ENCODE peak calls at places on chromosomes 4 and X, in seven cellular contexts. One of them, this sample, is unnamed.

GRCh38 chr4:123777297-123777859 is 380.8 kb downstream of the SPRY1 start:
- DNase-seq in neuronal stem cell: no peak
- DNase-seq in mammary epithelial cell: no peak
- DNase-seq in endothelial cell of umbilical vein: peak; percentile 29
- DNase-seq in endodermal cell: no peak
- DNase-seq in fibroblast of lung: peak; percentile 53
- DNase-seq in DND-41: no peak
- DNase-seq in this sample: no peak

GRCh38 chr4:26022346-26022891 is 108.4 kb downstream of the SMIM20 start:
- DNase-seq in endothelial cell of umbilical vein: peak; percentile 45
- DNase-seq in neuronal stem cell: no peak
- DNase-seq in fibroblast of lung: peak; percentile 79
- DNase-seq in mammary epithelial cell: peak; percentile 36
- DNase-seq in endodermal cell: no peak
- DNase-seq in DND-41: no peak
- DNase-seq in this sample: no peak

GRCh38 chrX:36431819-36432218 is 512.3 kb downstream of the CFAP47 start:
- DNase-seq in fibroblast of lung: peak; percentile 62
- DNase-seq in DND-41: no peak
- DNase-seq in neuronal stem cell: no peak
- DNase-seq in endothelial cell of umbilical vein: no peak
- DNase-seq in mammary epithelial cell: peak; percentile 14
- DNase-seq in endodermal cell: no peak
- DNase-seq in this sample: no peak

GRCh38 chrX:15136795-15137194 is 133.1 kb downstream of the ASB9 start:
- DNase-seq in endodermal cell: no peak
- DNase-seq in mammary epithelial cell: no peak
- DNase-seq in endothelial cell of umbilical vein: no peak
- DNase-seq in neuronal stem cell: no peak
- DNase-seq in fibroblast of lung: no peak
- DNase-seq in DND-41: no peak
- DNase-seq in this sample: no peak

GRCh38 chr4:13701937-13702446 is 74.5 kb upstream of the BOD1L1 start:
- DNase-seq in endothelial cell of umbilical vein: no peak
- DNase-seq in mammary epithelial cell: peak; percentile 88
- DNase-seq in fibroblast of lung: peak; percentile 80
- DNase-seq in endodermal cell: no peak
- DNase-seq in DND-41: no peak
- DNase-seq in neuronal stem cell: no peak
- DNase-seq in this sample: no peak

GRCh38 chrX:69140837-69141236 is 24.4 kb downstream of the PJA1 start:
- DNase-seq in neuronal stem cell: no peak
- DNase-seq in mammary epithelial cell: no peak
- DNase-seq in endodermal cell: no peak
- DNase-seq in fibroblast of lung: no peak
- DNase-seq in DND-41: no peak
- DNase-seq in endothelial cell of umbilical vein: no peak
- DNase-seq in this sample: no peak

GRCh38 chr4:116512552-116512951 is 572.8 kb downstream of the TRAM1L1 start:
- DNase-seq in endothelial cell of umbilical vein: no peak
- DNase-seq in endodermal cell: no peak
- DNase-seq in DND-41: no peak
- DNase-seq in mammary epithelial cell: no peak
- DNase-seq in fibroblast of lung: no peak
- DNase-seq in neuronal stem cell: no peak
- DNase-seq in this sample: no peak

GRCh38 chrX:154655786-154656185 is 2.4 kb upstream of the CTAG2 start:
- DNase-seq in mammary epithelial cell: no peak
- DNase-seq in DND-41: no peak
- DNase-seq in endothelial cell of umbilical vein: no peak
- DNase-seq in neuronal stem cell: no peak
- DNase-seq in fibroblast of lung: no peak
- DNase-seq in endodermal cell: no peak
- DNase-seq in this sample: no peak

GRCh38 chrX:138128025-138128671 is 562.2 kb downstream of the ZIC3 start:
- DNase-seq in endodermal cell: peak; percentile 64
- DNase-seq in neuronal stem cell: peak; percentile 38
- DNase-seq in mammary epithelial cell: peak; percentile 21
- DNase-seq in fibroblast of lung: peak; percentile 42
- DNase-seq in DND-41: peak; percentile 15
- DNase-seq in endothelial cell of umbilical vein: peak; percentile 1
- DNase-seq in this sample: peak; percentile 13

GRCh38 chrX:75155454-75155829 is 641 bp downstream of the ABCB7 start:
- DNase-seq in fibroblast of lung: peak; percentile 1
- DNase-seq in endothelial cell of umbilical vein: peak; percentile 31
- DNase-seq in endodermal cell: no peak
- DNase-seq in DND-41: no peak
- DNase-seq in neuronal stem cell: no peak
- DNase-seq in mammary epithelial cell: peak; percentile 11
- DNase-seq in this sample: no peak

GRCh38 chr4:163592207-163592606 is 97.7 kb downstream of the TMA16 start:
- DNase-seq in mammary epithelial cell: no peak
- DNase-seq in endothelial cell of umbilical vein: no peak
- DNase-seq in endodermal cell: no peak
- DNase-seq in fibroblast of lung: no peak
- DNase-seq in neuronal stem cell: no peak
- DNase-seq in DND-41: no peak
- DNase-seq in this sample: no peak

GRCh38 chrX:41605144-41605543 is 83.6 kb upstream of the GPR34 start:
- DNase-seq in endodermal cell: peak; percentile 52
- DNase-seq in neuronal stem cell: no peak
- DNase-seq in DND-41: no peak
- DNase-seq in endothelial cell of umbilical vein: no peak
- DNase-seq in mammary epithelial cell: no peak
- DNase-seq in fibroblast of lung: no peak
- DNase-seq in this sample: no peak

GRCh38 chrX:44175455-44175854 is 168.0 kb downstream of the EFHC2 start:
- DNase-seq in fibroblast of lung: no peak
- DNase-seq in endothelial cell of umbilical vein: no peak
- DNase-seq in endodermal cell: no peak
- DNase-seq in neuronal stem cell: no peak
- DNase-seq in DND-41: no peak
- DNase-seq in mammary epithelial cell: no peak
- DNase-seq in this sample: no peak

GRCh38 chrX:53047228-53047627 is 1.4 kb upstream of the GPR173 start:
- DNase-seq in mammary epithelial cell: no peak
- DNase-seq in neuronal stem cell: no peak
- DNase-seq in endodermal cell: peak; percentile 46
- DNase-seq in DND-41: no peak
- DNase-seq in fibroblast of lung: peak; percentile 13
- DNase-seq in endothelial cell of umbilical vein: peak; percentile 15
- DNase-seq in this sample: no peak

GRCh38 chr4:53015681-53016080 is 153.6 kb downstream of the RASL11B start:
- DNase-seq in endothelial cell of umbilical vein: peak; percentile 81
- DNase-seq in neuronal stem cell: peak; percentile 48
- DNase-seq in mammary epithelial cell: no peak
- DNase-seq in endodermal cell: peak; percentile 74
- DNase-seq in fibroblast of lung: peak; percentile 81
- DNase-seq in DND-41: no peak
- DNase-seq in this sample: peak; percentile 13

GRCh38 chrX:12223650-12224049 is 85.4 kb downstream of the FRMPD4 start:
- DNase-seq in mammary epithelial cell: peak; percentile 87
- DNase-seq in endodermal cell: no peak
- DNase-seq in fibroblast of lung: no peak
- DNase-seq in DND-41: no peak
- DNase-seq in endothelial cell of umbilical vein: no peak
- DNase-seq in neuronal stem cell: no peak
- DNase-seq in this sample: no peak

GRCh38 chr4:8308856-8309771 is 39.6 kb downstream of the HTRA3 start:
- DNase-seq in endodermal cell: peak; percentile 45
- DNase-seq in neuronal stem cell: no peak
- DNase-seq in mammary epithelial cell: no peak
- DNase-seq in fibroblast of lung: peak; percentile 73
- DNase-seq in endothelial cell of umbilical vein: no peak
- DNase-seq in DND-41: no peak
- DNase-seq in this sample: no peak

GRCh38 chr4:62487016-62487415 is 1286.9 kb downstream of the ADGRL3 start:
- DNase-seq in mammary epithelial cell: peak; percentile 62
- DNase-seq in endodermal cell: no peak
- DNase-seq in neuronal stem cell: no peak
- DNase-seq in fibroblast of lung: no peak
- DNase-seq in DND-41: no peak
- DNase-seq in endothelial cell of umbilical vein: no peak
- DNase-seq in this sample: no peak

GRCh38 chr4:18319456-18319855 is 297.9 kb upstream of the LCORL start:
- DNase-seq in mammary epithelial cell: no peak
- DNase-seq in neuronal stem cell: no peak
- DNase-seq in fibroblast of lung: no peak
- DNase-seq in endothelial cell of umbilical vein: no peak
- DNase-seq in endodermal cell: no peak
- DNase-seq in DND-41: no peak
- DNase-seq in this sample: no peak

GRCh38 chr4:18314731-18315130 is 293.2 kb upstream of the LCORL start:
- DNase-seq in DND-41: no peak
- DNase-seq in mammary epithelial cell: no peak
- DNase-seq in neuronal stem cell: no peak
- DNase-seq in fibroblast of lung: no peak
- DNase-seq in endothelial cell of umbilical vein: no peak
- DNase-seq in endodermal cell: no peak
- DNase-seq in this sample: no peak

GRCh38 chr4:18322111-18322510 is 300.6 kb upstream of the LCORL start:
- DNase-seq in endothelial cell of umbilical vein: no peak
- DNase-seq in endodermal cell: no peak
- DNase-seq in mammary epithelial cell: no peak
- DNase-seq in fibroblast of lung: no peak
- DNase-seq in neuronal stem cell: no peak
- DNase-seq in DND-41: no peak
- DNase-seq in this sample: no peak

GRCh38 chr4:18318682-18319410 is 297.3 kb upstream of the LCORL start:
- DNase-seq in endodermal cell: no peak
- DNase-seq in endothelial cell of umbilical vein: peak; percentile 91
- DNase-seq in mammary epithelial cell: no peak
- DNase-seq in fibroblast of lung: peak; percentile 18
- DNase-seq in neuronal stem cell: no peak
- DNase-seq in DND-41: no peak
- DNase-seq in this sample: no peak
- H3K4me3 ChIP-seq in endodermal cell: no peak overlapping the region
- H3K4me3 ChIP-seq in endothelial cell of umbilical vein: peak overlapping the region; percentile 25
- H3K4me3 ChIP-seq in mammary epithelial cell: no peak overlapping the region
- H3K4me3 ChIP-seq in fibroblast of lung: no peak overlapping the region
- H3K4me3 ChIP-seq in neuronal stem cell: no peak overlapping the region
- H3K4me3 ChIP-seq in DND-41: no peak overlapping the region
- H3K4me3 ChIP-seq in this sample: no peak overlapping the region

GRCh38 chr4:110041742-110042141 is 129.1 kb downstream of the EGF start:
- DNase-seq in fibroblast of lung: no peak
- DNase-seq in neuronal stem cell: no peak
- DNase-seq in endothelial cell of umbilical vein: no peak
- DNase-seq in DND-41: no peak
- DNase-seq in endodermal cell: no peak
- DNase-seq in mammary epithelial cell: no peak
- DNase-seq in this sample: no peak
- H3K9ac ChIP-seq in fibroblast of lung: no peak overlapping the region
- H3K9ac ChIP-seq in neuronal stem cell: no peak overlapping the region
- H3K9ac ChIP-seq in endothelial cell of umbilical vein: no peak overlapping the region
- H3K9ac ChIP-seq in DND-41: peak overlapping the region; percentile 26
- H3K9ac ChIP-seq in endodermal cell: no peak overlapping the region
- H3K9ac ChIP-seq in mammary epithelial cell: no peak overlapping the region
- H3K9ac ChIP-seq in this sample: no peak overlapping the region

GRCh38 chrX:151710457-151710856 is 5.4 kb upstream of the FATE1 start:
- DNase-seq in endothelial cell of umbilical vein: no peak
- DNase-seq in neuronal stem cell: no peak
- DNase-seq in endodermal cell: no peak
- DNase-seq in DND-41: no peak
- DNase-seq in mammary epithelial cell: no peak
- DNase-seq in fibroblast of lung: no peak
- DNase-seq in this sample: no peak
- H3K9me3 ChIP-seq in endothelial cell of umbilical vein: no peaks in the 10 kb centered on the region
- H3K9me3 ChIP-seq in neuronal stem cell: no peaks in the 10 kb centered on the region
- H3K9me3 ChIP-seq in endodermal cell: no peaks in the 10 kb centered on the region
- H3K9me3 ChIP-seq in DND-41: no peaks in the 10 kb centered on the region
- H3K9me3 ChIP-seq in mammary epithelial cell: peaks cover 4% of the 10 kb centered on the region
- H3K9me3 ChIP-seq in fibroblast of lung: no peaks in the 10 kb centered on the region
- H3K9me3 ChIP-seq in this sample: no peaks in the 10 kb centered on the region

DNA sequence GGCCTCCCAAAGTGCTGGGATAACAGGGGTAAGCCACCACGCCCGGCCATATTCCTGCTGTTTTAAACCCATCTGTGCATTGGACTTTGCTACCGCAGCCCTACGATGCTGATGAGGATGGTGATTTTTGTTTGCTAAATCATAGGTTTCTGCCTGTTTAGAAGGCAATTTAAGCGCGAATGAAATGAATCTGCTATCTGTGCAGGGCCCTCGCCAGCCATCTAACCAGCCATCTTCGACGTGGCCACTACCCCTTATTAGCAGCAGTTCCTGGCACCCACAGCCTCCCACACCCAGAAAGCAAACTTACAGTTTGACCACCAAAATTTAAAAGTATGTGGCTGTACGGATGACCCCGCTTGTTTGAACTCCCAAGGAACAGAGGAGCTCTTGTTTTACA is 178.5 kb downstream of the SHOX start:
- DNase-seq in fibroblast of lung: no peak
- DNase-seq in endothelial cell of umbilical vein: no peak
- DNase-seq in mammary epithelial cell: no peak
- DNase-seq in DND-41: no peak
- DNase-seq in neuronal stem cell: no peak
- DNase-seq in endodermal cell: peak; percentile 20
- DNase-seq in this sample: no peak
- H3K4me3 ChIP-seq in fibroblast of lung: no peak overlapping the region
- H3K4me3 ChIP-seq in endothelial cell of umbilical vein: no peak overlapping the region
- H3K4me3 ChIP-seq in mammary epithelial cell: no peak overlapping the region
- H3K4me3 ChIP-seq in DND-41: no peak overlapping the region
- H3K4me3 ChIP-seq in neuronal stem cell: no peak overlapping the region
- H3K4me3 ChIP-seq in endodermal cell: no peak overlapping the region
- H3K4me3 ChIP-seq in this sample: no peak overlapping the region

GRCh38 chrX:4239650-4240540 is 526.4 kb upstream of the PRKX start:
- DNase-seq in neuronal stem cell: no peak
- DNase-seq in fibroblast of lung: no peak
- DNase-seq in endothelial cell of umbilical vein: no peak
- DNase-seq in mammary epithelial cell: no peak
- DNase-seq in DND-41: peak; percentile 5
- DNase-seq in endodermal cell: no peak
- DNase-seq in this sample: no peak
- H3K9ac ChIP-seq in neuronal stem cell: no peak overlapping the region
- H3K9ac ChIP-seq in fibroblast of lung: no peak overlapping the region
- H3K9ac ChIP-seq in endothelial cell of umbilical vein: no peak overlapping the region
- H3K9ac ChIP-seq in mammary epithelial cell: no peak overlapping the region
- H3K9ac ChIP-seq in DND-41: no peak overlapping the region
- H3K9ac ChIP-seq in endodermal cell: no peak overlapping the region
- H3K9ac ChIP-seq in this sample: no peak overlapping the region

GRCh38 chr4:168979338-168979737 is 30.7 kb downstream of the CBR4 start:
- DNase-seq in DND-41: no peak
- DNase-seq in fibroblast of lung: no peak
- DNase-seq in endodermal cell: no peak
- DNase-seq in neuronal stem cell: no peak
- DNase-seq in endothelial cell of umbilical vein: no peak
- DNase-seq in mammary epithelial cell: no peak
- DNase-seq in this sample: no peak

GRCh38 chr4:168981942-168982341 is 28.1 kb downstream of the CBR4 start:
- DNase-seq in mammary epithelial cell: no peak
- DNase-seq in endodermal cell: no peak
- DNase-seq in fibroblast of lung: no peak
- DNase-seq in endothelial cell of umbilical vein: no peak
- DNase-seq in DND-41: no peak
- DNase-seq in neuronal stem cell: no peak
- DNase-seq in this sample: no peak

GRCh38 chr4:168981460-168981859 is 28.6 kb downstream of the CBR4 start:
- DNase-seq in endodermal cell: no peak
- DNase-seq in DND-41: no peak
- DNase-seq in fibroblast of lung: peak; percentile 55
- DNase-seq in mammary epithelial cell: peak; percentile 18
- DNase-seq in endothelial cell of umbilical vein: peak; percentile 14
- DNase-seq in neuronal stem cell: no peak
- DNase-seq in this sample: no peak

GRCh38 chr4:168972601-168973000 is 37.5 kb downstream of the CBR4 start:
- DNase-seq in endodermal cell: no peak
- DNase-seq in mammary epithelial cell: no peak
- DNase-seq in neuronal stem cell: no peak
- DNase-seq in fibroblast of lung: no peak
- DNase-seq in DND-41: no peak
- DNase-seq in endothelial cell of umbilical vein: no peak
- DNase-seq in this sample: no peak

GRCh38 chr4:168978001-168978700 is 31.9 kb downstream of the CBR4 start:
- DNase-seq in neuronal stem cell: no peak
- DNase-seq in mammary epithelial cell: peak; percentile 34
- DNase-seq in DND-41: no peak
- DNase-seq in endodermal cell: no peak
- DNase-seq in fibroblast of lung: no peak
- DNase-seq in endothelial cell of umbilical vein: no peak
- DNase-seq in this sample: no peak
- H3K9me3 ChIP-seq in neuronal stem cell: peaks cover 57% of the 10 kb centered on the region
- H3K9me3 ChIP-seq in mammary epithelial cell: no peaks in the 10 kb centered on the region
- H3K9me3 ChIP-seq in DND-41: peaks cover 19% of the 10 kb centered on the region
- H3K9me3 ChIP-seq in endodermal cell: peaks cover 69% of the 10 kb centered on the region
- H3K9me3 ChIP-seq in fibroblast of lung: no peaks in the 10 kb centered on the region
- H3K9me3 ChIP-seq in endothelial cell of umbilical vein: no peaks in the 10 kb centered on the region
- H3K9me3 ChIP-seq in this sample: peaks cover 13% of the 10 kb centered on the region

This sample was measured in NT2/D1.